ENCODE peak calls at places on chromosomes 3 and 15, in four cellular contexts. One of them, this sample, is unnamed.

GRCh38 chr15:71116942-71117341 is 1.7 kb downstream of the THSD4 start:
- DNase-seq in H9: no peak
- DNase-seq in H1: no peak
- DNase-seq in mesendoderm: no peak
- DNase-seq in this sample: no peak

GRCh38 chr3:10558726-10559125 is 53.3 kb upstream of the ATP2B2 start:
- DNase-seq in H1: no peak
- DNase-seq in mesendoderm: no peak
- DNase-seq in H9: no peak
- DNase-seq in this sample: no peak

GRCh38 chr3:153626158-153626557 is 464.1 kb downstream of the RAP2B start:
- DNase-seq in H9: no peak
- DNase-seq in H1: no peak
- DNase-seq in mesendoderm: no peak
- DNase-seq in this sample: no peak

GRCh38 chr3:38763569-38763968 is 52.4 kb downstream of the SCN10A start:
- DNase-seq in mesendoderm: no peak
- DNase-seq in H1: no peak
- DNase-seq in H9: no peak
- DNase-seq in this sample: no peak

GRCh38 chr3:151372063-151372820 is 12.3 kb downstream of the P2RY12 start:
- DNase-seq in H1: no peak
- DNase-seq in mesendoderm: no peak
- DNase-seq in H9: no peak
- DNase-seq in this sample: peak; percentile 59

GRCh38 chr15:90211440-90212168 is 10.5 kb downstream of the SEMA4B start:
- DNase-seq in H1: peak; percentile 43
- DNase-seq in mesendoderm: no peak
- DNase-seq in H9: no peak
- DNase-seq in this sample: peak; percentile 67

GRCh38 chr3:139710212-139710611 is 32.4 kb upstream of the NMNAT3 start:
- DNase-seq in mesendoderm: no peak
- DNase-seq in H1: no peak
- DNase-seq in H9: no peak
- DNase-seq in this sample: no peak

GRCh38 chr15:77867266-77868047 is 210.1 kb downstream of the TBC1D2B start:
- DNase-seq in H1: no peak
- DNase-seq in H9: peak; percentile 19
- DNase-seq in mesendoderm: no peak
- DNase-seq in this sample: no peak

GRCh38 chr15:70067011-70067410 is 30.7 kb downstream of the TLE3 start:
- DNase-seq in H1: no peak
- DNase-seq in H9: no peak
- DNase-seq in mesendoderm: no peak
- DNase-seq in this sample: no peak

GRCh38 chr3:29324180-29324651 is 43.3 kb downstream of the RBMS3 start:
- DNase-seq in H1: no peak
- DNase-seq in H9: no peak
- DNase-seq in mesendoderm: no peak
- DNase-seq in this sample: peak; percentile 67

GRCh38 chr15:84828433-84828908 is 11.3 kb downstream of the ALPK3 start:
- DNase-seq in mesendoderm: no peak
- DNase-seq in H1: no peak
- DNase-seq in H9: no peak
- DNase-seq in this sample: no peak

GRCh38 chr15:71945012-71945411 is 134.7 kb downstream of the NR2E3 start:
- DNase-seq in H1: no peak
- DNase-seq in H9: no peak
- DNase-seq in mesendoderm: no peak
- DNase-seq in this sample: peak; percentile 4

GRCh38 chr3:189833996-189834395 is 202.8 kb downstream of the TP63 start:
- DNase-seq in mesendoderm: peak; percentile 31
- DNase-seq in H1: no peak
- DNase-seq in H9: no peak
- DNase-seq in this sample: no peak
- H4K5ac ChIP-seq in mesendoderm: no peak overlapping the region
- H4K5ac ChIP-seq in H1: no peak overlapping the region
- H4K5ac ChIP-seq in H9: no peak overlapping the region
- H4K5ac ChIP-seq in this sample: no peak overlapping the region

GRCh38 chr3:135646873-135647272 is 318.7 kb upstream of the PPP2R3A start:
- DNase-seq in H1: no peak
- DNase-seq in H9: no peak
- DNase-seq in mesendoderm: no peak
- DNase-seq in this sample: no peak
- H4K5ac ChIP-seq in H1: no peak overlapping the region
- H4K5ac ChIP-seq in H9: no peak overlapping the region
- H4K5ac ChIP-seq in mesendoderm: no peak overlapping the region
- H4K5ac ChIP-seq in this sample: no peak overlapping the region

DNA sequence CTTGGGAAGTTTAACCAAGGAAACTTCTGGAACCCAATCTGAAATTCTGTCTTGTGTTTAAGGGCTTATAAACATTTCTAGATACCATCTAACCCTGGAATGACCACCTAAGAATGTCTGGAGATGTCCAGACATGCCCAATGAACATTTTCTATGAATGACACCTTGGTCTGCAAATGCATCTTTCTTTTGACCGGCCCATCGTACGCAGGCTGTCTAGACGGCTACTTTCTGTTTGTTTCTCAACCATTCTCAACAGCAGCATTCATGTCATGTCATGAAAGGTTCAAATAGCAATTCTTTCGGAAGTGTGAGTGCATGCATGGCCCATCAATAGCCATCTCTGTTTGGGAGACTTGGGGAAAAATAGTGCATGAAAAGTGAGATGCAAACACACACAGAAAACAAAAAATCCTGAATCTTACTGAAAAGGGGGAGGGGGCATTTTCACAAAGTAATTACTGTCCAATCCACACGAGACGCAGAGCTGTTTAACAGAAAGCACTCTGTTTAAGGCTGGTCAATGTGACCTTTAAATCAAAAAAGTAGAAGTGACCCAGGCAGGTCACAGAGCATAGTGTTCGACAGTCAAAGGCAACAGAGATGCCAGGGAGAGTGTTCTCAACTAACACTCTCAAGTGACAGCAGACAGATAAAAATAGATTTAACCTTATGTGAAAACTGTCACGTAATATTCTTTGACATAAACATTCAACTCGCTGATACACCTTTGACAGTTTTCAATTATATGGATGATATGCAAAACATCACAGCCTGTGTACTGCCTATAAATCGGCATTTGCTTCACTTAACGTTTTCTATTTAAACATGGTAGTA is 15.7 kb downstream of the PDZRN3 start:
- DNase-seq in H9: no peak
- DNase-seq in mesendoderm: no peak
- DNase-seq in H1: no peak
- DNase-seq in this sample: no peak
- H4K5ac ChIP-seq in H9: no peak overlapping the region
- H4K5ac ChIP-seq in mesendoderm: no peak overlapping the region
- H4K5ac ChIP-seq in H1: no peak overlapping the region
- H4K5ac ChIP-seq in this sample: no peak overlapping the region

DNA sequence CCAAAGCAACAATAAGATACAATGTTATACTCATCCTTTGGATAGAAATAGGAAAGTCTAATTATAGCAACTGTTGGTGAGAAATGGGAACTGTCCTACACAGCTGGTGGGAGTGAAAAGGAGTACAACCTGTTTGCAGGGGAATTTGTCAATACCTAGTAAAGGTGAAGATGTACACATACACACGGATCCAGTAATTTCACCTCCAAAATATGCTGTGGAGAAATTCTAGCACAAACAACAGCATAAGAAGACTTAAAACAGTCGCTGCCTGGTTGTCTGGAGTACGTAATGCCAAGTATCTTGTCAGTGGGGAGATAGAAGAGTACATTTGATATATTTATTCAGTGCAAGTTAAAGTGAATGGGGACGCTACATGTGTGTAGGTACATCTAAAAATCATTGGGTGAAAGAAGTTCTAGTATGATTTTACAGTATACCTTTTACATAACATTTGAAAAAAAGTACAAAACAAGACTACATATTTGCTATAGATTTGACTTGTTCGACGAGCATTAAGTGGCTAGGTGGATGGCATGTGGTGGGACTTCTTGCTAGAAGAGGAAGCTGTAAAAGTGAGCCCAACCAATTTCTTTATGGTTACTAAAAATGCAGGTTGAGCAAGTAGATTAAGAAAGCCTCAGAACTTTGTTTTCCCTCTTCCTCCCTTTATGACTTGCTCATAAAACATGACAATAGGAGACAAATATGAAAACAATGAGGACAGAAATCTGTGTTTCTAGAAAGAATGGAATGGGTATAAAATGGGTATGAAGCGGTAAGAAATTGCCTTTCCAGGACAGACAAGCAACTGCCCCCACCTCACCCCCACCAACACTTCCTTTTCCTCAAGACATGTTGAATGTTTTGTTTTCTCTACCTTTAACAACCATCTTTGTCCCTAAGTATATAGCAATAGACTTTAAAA is 50.2 kb upstream of the CCR4 start:
- DNase-seq in mesendoderm: no peak
- DNase-seq in H1: no peak
- DNase-seq in H9: no peak
- DNase-seq in this sample: no peak
- H4K5ac ChIP-seq in mesendoderm: no peak overlapping the region
- H4K5ac ChIP-seq in H1: no peak overlapping the region
- H4K5ac ChIP-seq in H9: no peak overlapping the region
- H4K5ac ChIP-seq in this sample: no peak overlapping the region

DNA sequence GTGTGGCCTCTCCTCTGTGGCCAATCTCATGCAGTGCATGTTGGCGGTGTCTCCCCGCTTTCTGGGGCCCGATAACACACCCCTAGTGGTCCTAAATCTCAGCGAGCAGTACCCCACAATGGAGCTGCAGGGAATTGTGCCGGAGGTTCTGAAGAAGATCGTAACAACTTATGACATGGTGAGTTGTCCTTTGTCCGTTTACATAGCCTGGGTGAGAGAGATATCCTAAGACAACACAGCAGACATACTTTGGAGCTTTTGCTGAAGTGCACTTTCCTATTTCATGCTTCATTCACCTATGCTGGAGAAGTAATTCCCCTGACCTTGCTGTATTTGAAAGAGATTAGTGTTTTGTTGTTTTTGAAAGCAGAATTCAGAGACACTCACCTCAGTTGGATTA is 130.0 kb downstream of the PLCL2 start:
- DNase-seq in mesendoderm: no peak
- DNase-seq in H9: no peak
- DNase-seq in H1: no peak
- DNase-seq in this sample: no peak
- H4K5ac ChIP-seq in mesendoderm: no peak overlapping the region
- H4K5ac ChIP-seq in H9: no peak overlapping the region
- H4K5ac ChIP-seq in H1: no peak overlapping the region
- H4K5ac ChIP-seq in this sample: no peak overlapping the region

GRCh38 chr15:58224068-58224467 is 85.9 kb downstream of the AQP9 start:
- DNase-seq in H9: no peak
- DNase-seq in mesendoderm: no peak
- DNase-seq in H1: no peak
- DNase-seq in this sample: no peak
- H4K5ac ChIP-seq in H9: no peak overlapping the region
- H4K5ac ChIP-seq in mesendoderm: no peak overlapping the region
- H4K5ac ChIP-seq in H1: no peak overlapping the region
- H4K5ac ChIP-seq in this sample: no peak overlapping the region

DNA sequence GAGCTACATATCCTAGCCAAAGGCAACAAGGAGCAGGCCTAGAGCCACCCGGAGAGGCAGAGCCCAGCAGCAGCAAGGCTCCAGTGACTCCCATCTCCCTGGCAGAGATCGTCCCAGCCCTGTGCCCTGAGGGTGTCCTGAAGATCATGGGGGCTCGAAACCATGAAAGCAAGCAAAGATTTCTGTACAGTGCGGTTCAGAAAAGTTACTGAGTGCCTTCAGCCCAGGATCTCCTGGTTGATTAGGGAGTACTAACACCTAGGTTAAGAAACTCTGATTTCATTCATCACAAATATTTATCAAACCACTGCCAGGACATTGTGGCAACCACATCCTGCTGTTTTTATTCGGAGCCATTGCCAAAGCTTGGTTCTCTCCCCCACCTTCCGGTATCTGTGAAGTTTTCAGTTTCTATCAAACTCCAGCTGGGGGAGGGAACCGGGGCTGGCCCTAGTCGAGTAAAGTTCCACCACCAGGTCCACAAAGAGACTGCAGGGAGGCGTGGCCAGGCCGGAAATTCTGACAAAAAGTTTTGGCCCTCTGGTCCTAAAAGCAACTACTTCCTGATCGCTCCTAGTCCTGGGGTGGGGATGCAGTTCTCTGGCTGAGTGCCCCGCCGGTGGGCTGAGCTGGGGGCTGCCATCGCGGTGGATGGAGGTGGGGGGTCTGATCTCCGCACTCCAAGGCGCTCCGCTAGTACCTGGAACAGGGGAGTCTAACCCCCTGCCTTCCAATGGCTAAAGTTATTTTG is 1.2 kb downstream of the RAB43 start:
- DNase-seq in mesendoderm: peak; percentile 97
- DNase-seq in H9: peak; percentile 90
- DNase-seq in H1: peak; percentile 83
- DNase-seq in this sample: peak; percentile 86
- H4K5ac ChIP-seq in mesendoderm: peak overlapping the region; percentile 10
- H4K5ac ChIP-seq in H9: peak overlapping the region; percentile 84
- H4K5ac ChIP-seq in H1: peak overlapping the region; percentile 41
- H4K5ac ChIP-seq in this sample: peak overlapping the region; percentile 20

DNA sequence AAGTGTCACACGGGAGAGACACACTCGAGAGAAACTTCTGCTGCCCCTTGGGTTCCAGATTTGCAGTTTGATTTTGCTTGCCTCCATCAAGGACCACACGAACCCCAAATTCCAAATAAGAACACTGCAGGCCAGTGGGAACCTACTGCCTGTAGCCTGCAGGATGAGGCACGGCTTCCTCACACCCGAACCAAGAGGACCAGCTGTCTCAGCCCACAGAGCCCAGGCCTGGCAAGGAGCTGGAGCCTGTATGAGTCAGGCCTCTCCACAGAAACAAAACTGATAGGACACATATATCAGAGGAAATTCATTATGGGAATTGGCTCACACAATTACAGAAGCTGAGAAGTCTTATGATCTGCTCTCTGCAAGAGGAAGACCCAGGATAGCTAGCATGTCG is 188.1 kb upstream of the NSMCE3 start:
- DNase-seq in mesendoderm: no peak
- DNase-seq in H9: no peak
- DNase-seq in H1: no peak
- DNase-seq in this sample: no peak
- H4K5ac ChIP-seq in mesendoderm: no peak overlapping the region
- H4K5ac ChIP-seq in H9: no peak overlapping the region
- H4K5ac ChIP-seq in H1: no peak overlapping the region
- H4K5ac ChIP-seq in this sample: no peak overlapping the region

This sample was measured in IMR-90.